ENCODE peak calls at places on chromosome 12, in five cellular contexts. U is GM12878, N is K562, I is A549, Z is SK-N-SH. K is an unnamed sample.

GRCh38 chr12:3725267-3726115 is 27.4 kb downstream of the CRACR2A start:
- DNase-seq in U (no peak), I (no peak), Z (no peak), N (no peak), K (no peak)

GRCh38 chr12:124024263-124024678 is 51.3 kb downstream of the ZNF664 start:
- DNase-seq in U (no peak), Z (no peak), I (no peak), N (no peak), K (no peak)

GRCh38 chr12:118424883-118425282 is 48.5 kb downstream of the SUDS3 start:
- DNase-seq in Z (no peak), N (no peak), I (no peak), U (no peak), K (no peak)

GRCh38 chr12:90280033-90280432 is 571.4 kb upstream of the ATP2B1 start:
- DNase-seq in U (no peak), I (no peak), Z (no peak), N (no peak), K (no peak)

GRCh38 chr12:89189448-89189847 is 162.9 kb downstream of the DUSP6 start:
- DNase-seq in U (no peak), N (no peak), Z (no peak), I (no peak), K (no peak)

GRCh38 chr12:58487280-58488141 is 432.8 kb downstream of the LRIG3 start:
- DNase-seq in U (no peak), I (no peak), N (no peak), Z (no peak), K (no peak)

GRCh38 chr12:111685322-111685810 is 390 bp downstream of the BRAP start:
- DNase-seq in U (no peak), Z (no peak), N (no peak), I (no peak), K (peak)

GRCh38 chr12:118680361-118680963 is 300.9 kb upstream of the SRRM4 start:
- DNase-seq in I (no peak), U (no peak), N (no peak), Z (no peak), K (no peak)

GRCh38 chr12:120944645-120945217 is 33.6 kb upstream of the HNF1A start:
- DNase-seq in Z (peak), I (peak), N (peak), U (no peak), K (no peak)
- TF ChIP-seq REST in Z (no peak), I (no peak), N (no peak), U (no peak), K (no peak)

GRCh38 chr12:67358686-67359374 is 89.7 kb downstream of the CAND1 start:
- DNase-seq in N (no peak), Z (no peak), U (no peak), I (no peak), K (no peak)
- TF ChIP-seq MAX in N (no peak), Z (no peak), U (no peak), I (no peak), K (no peak)

GRCh38 chr12:69062838-69063237 is 129.9 kb upstream of the CPM start:
- DNase-seq in I (no peak), U (no peak), Z (no peak), N (no peak), K (no peak)
- TF ChIP-seq RFX5 in I (no peak), U (no peak), Z (no peak), N (no peak), K (no peak)

DNA sequence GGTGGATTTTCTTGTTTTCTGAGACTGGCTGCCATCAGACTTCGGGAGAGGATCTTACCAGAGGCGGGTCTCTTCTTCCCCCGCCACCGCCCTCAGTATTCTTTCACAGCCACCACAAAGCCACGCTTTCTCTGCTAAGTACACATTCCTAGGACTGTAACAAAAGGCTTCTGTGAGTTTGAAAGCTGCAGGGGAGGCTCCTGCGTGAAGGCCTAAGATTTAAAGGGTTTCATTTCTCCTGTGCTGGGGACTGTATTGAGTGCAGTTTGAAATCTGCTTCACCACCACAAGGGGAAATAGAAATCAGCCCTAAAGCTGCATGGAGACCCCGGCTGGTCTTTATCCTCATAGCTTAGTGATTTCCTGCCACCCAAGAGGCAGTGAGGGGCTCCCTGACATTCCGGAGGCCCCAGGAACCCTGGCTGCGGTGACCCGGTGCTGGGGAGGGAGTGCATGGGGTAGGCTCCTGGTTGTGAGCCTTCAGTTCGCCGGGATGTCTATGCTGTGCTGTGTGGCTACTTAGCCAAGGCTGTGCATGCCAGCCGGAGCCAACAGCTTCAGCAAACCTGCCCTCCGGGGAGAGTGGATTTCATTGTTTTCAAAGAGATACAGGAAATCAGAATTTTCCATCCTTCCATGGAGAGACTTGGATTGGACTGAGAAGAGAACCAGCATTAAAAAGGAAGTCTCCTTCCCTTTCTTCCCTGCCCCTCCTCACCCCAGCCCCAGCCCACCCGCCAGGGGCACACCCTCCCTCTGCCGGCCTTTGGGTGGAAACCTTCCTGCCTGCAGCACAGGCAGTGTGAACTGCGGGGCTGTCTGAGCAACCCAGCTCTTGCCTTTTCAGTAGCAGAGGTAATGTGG is 163.3 kb downstream of the ETV6 start:
- DNase-seq in Z (peak), U (no peak), I (no peak), N (no peak), K (peak)
- TF ChIP-seq REST in Z (no peak), U (no peak), I (no peak), N (no peak), K (no peak)

GRCh38 chr12:52020539-52021336 is 14.0 kb downstream of the TAMALIN start:
- DNase-seq in Z (peak), N (peak), I (peak), U (no peak), K (peak)

GRCh38 chr12:52023182-52023975 is 16.6 kb downstream of the TAMALIN start:
- DNase-seq in U (no peak), Z (peak), I (peak), N (peak), K (peak)

GRCh38 chr12:52023976-52024688 is 17.4 kb downstream of the TAMALIN start:
- DNase-seq in Z (no peak), N (no peak), I (no peak), U (no peak), K (no peak)

GRCh38 chr12:52020126-52020525 is 13.4 kb downstream of the TAMALIN start:
- DNase-seq in Z (no peak), I (no peak), U (no peak), N (no peak), K (no peak)

GRCh38 chr12:52022841-52023181 is 16.1 kb downstream of the TAMALIN start:
- DNase-seq in Z (peak), U (no peak), I (peak), N (peak), K (peak)
- TF ChIP-seq MAX in Z (no peak), U (no peak), I (no peak), N (no peak), K (peak)

K was measured in HepG2.